ENCODE peak calls at places on chromosomes 7 and 10, in four cellular contexts. G is mesenchymal stem cell, Z is H1, H is IMR-90. K is an unnamed sample.
A peak's percentile ranks its signal among the peaks of the same experiment; 100 is the strongest.

GRCh38 chr10:98252451-98252850 is 15.5 kb downstream of the LOXL4 start:
- DNase-seq in G (no peak), Z (no peak), H (no peak), K (no peak)

GRCh38 chr10:104256335-104257080 is 1.8 kb downstream of the GSTO1 start:
- DNase-seq in G (peak; percentile 43), H (no peak), Z (no peak), K (no peak)

GRCh38 chr10:73263948-73264347 is 11.5 kb upstream of the MRPS16 start:
- DNase-seq in H (peak; percentile 36), Z (no peak), G (peak; percentile 26), K (no peak)

GRCh38 chr7:138701312-138701923 is at the start of gene SVOPL:
- DNase-seq in H (no peak), Z (no peak), G (no peak), K (no peak)

GRCh38 chr10:78261291-78261690 is 227.6 kb downstream of the RPS24 start:
- DNase-seq in H (no peak), G (no peak), Z (no peak), K (no peak)

GRCh38 chr10:71040326-71040725 is 152.0 kb upstream of the PCBD1 start:
- DNase-seq in H (no peak), Z (no peak), G (no peak), K (no peak)

GRCh38 chr7:139095194-139095659 is 14.3 kb downstream of the ZC3HAV1 start:
- DNase-seq in Z (no peak), G (no peak), H (no peak), K (no peak)

GRCh38 chr7:119175916-119176627 is 951.6 kb downstream of the ANKRD7 start:
- DNase-seq in Z (peak; percentile 82), G (peak; percentile 83), H (peak; percentile 42), K (peak; percentile 84)

GRCh38 chr7:50212666-50213621 is 91.6 kb upstream of the IKZF1 start:
- DNase-seq in H (no peak), G (no peak), Z (no peak), K (no peak)

GRCh38 chr7:83681200-83681599 is 32.3 kb upstream of the SEMA3E start:
- DNase-seq in H (no peak), G (no peak), Z (no peak), K (no peak)

DNA sequence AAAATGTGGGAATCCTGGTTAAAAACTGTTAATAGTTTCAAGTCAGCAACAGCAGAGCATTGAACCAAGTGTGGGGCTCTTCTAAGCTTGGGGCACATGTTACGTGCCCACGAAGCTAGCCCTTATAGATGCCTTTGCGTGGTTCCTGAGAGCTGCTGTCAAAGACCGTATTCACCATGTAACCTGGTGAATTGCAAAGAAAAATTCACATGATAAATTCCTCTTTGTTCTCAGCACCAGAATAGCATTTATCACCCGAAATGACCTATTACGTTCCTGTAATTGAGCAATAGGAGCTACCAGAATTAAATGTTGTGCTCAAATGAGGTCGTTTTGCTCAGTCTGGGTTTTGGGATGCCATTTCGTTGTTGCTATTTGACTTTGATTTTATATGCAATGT is 202.6 kb upstream of the PRPS1L1 start:
- DNase-seq in Z (no peak), G (no peak), H (no peak), K (no peak)
- H3K4me3 ChIP-seq in Z (no peak overlapping the region), G (no peak overlapping the region), H (no peak overlapping the region), K (no peak overlapping the region)

DNA sequence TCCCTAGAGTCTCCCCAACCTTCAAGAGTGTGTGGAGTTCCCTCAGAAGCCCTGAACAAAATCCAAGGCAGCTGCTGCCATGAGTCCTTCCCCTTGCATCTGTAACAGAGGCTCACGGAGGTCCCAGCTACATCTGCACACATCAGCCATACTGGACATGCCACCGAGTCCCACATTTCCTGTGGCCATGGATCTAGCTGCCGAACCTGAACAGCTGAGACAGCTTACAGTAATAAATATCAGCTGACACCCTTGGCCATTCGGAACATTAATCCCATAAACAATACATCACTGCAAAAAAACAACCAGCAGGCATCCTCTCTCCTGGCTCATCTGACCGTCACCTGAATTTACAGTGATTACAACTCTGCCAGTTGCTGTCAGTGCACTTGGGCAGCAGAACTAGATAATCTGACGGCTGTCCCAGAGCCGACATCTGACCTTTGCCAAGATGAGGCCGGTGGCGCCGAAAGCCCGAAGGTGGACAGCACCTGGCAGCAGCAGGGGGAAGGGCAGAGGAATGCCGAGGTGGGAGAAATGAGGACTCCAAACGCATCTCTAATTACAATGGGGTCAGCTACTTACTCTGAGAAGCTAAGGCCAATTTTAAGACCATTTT is 33.6 kb downstream of the TRIM8 start:
- DNase-seq in H (no peak), G (no peak), Z (no peak), K (no peak)
- H3K14ac ChIP-seq in H (peak overlapping the region; percentile 78), G (no peak overlapping the region), Z (no peak overlapping the region), K (no peak overlapping the region)

GRCh38 chr10:68878463-68878862 is 22.7 kb upstream of the DDX50 start:
- DNase-seq in Z (no peak), G (no peak), H (no peak), K (no peak)

GRCh38 chr10:68877482-68877881 is 23.6 kb upstream of the DDX50 start:
- DNase-seq in Z (no peak), G (no peak), H (no peak), K (no peak)

GRCh38 chr10:68879628-68880027 is 21.5 kb upstream of the DDX50 start:
- DNase-seq in H (no peak), G (no peak), Z (no peak), K (no peak)

GRCh38 chr10:68876919-68877250 is 24.2 kb upstream of the DDX50 start:
- DNase-seq in Z (no peak), H (no peak), G (no peak), K (no peak)

DNA sequence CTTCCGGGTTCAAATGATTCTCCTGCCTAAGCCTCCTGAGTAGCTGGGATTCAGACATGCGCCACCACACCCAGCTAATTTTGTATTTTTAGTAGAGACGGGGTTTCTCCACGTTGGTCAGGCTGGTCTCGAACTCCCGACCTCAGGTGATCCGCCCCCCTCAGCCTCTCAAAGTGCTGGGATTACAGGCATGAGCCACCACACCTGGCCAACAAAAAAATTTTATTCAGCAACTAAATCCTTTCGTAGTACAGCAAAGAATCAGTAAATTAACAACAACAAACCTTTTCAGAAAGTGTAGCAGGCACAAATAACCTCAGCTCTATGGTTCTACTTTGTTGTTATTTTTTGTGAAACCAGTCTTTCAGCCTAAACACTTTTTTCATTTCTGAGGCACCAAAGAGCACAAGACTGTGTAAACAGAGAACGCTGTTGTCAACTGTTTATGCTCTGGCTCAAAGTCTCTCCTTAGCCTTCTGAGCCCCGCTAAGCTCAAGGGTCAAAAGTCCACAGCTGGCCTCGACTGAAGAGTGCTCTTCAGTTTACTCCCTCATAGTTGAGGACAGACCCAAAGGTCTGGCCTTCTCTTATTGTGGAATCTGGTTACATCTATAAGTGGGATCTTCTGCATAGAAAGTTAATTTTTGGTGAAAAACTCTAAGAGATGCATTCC is 24.7 kb upstream of the DDX50 start:
- DNase-seq in G (peak; percentile 78), H (peak; percentile 10), Z (no peak), K (no peak)
- H3K4me1 ChIP-seq in G (no peaks in the 10 kb centered on the region), H (peaks cover 1% of the 10 kb centered on the region), Z (peaks cover 6% of the 10 kb centered on the region), K (peaks cover 18% of the 10 kb centered on the region)

DNA sequence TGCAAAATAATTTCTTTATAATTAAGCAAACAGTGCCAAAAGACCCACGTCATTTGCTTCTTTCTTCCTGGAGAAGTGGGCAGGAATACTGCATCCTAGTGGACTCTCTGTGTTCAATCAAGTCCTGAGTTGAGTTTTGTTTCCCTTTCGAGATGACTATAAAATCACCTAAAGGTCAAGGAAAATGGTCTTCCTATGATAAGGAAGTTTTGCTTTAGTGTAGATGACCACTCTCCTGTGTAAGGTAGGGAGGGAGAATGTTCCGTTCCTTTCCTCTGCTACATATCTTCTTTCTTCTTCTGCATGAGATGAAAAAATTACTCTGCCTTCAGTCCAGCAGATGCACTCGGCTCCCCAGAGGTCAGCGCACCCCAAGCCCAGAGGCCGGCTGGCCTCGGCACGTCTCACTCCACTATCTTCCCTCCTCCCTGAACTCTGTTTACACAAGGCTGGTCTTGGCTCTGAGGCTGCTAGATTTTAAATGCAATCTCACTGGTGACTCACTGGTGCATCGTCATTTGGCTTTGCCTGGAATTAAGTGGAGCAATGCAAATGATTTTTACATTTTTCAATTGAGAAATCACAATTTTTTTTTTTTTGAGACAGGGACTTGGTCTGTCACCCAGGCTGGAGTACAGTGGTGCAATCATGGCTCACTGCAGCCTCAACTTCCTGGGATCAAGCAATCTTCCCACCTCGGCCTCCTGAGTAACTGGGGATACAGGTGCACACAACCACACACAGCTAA is 18.6 kb upstream of the VDAC2 start:
- DNase-seq in G (peak; percentile 96), H (peak; percentile 97), Z (no peak), K (no peak)
- H3K4me3 ChIP-seq in G (peak overlapping the region; percentile 68), H (peak overlapping the region; percentile 9), Z (no peak overlapping the region), K (no peak overlapping the region)

GRCh38 chr10:101137271-101137670 is 6.2 kb downstream of the TLX1 start:
- DNase-seq in H (no peak), G (no peak), Z (no peak), K (no peak)

GRCh38 chr10:101140084-101140949 is 9.2 kb downstream of the TLX1 start:
- DNase-seq in H (no peak), G (peak; percentile 20), Z (no peak), K (no peak)

GRCh38 chr10:101140950-101141621 is 10.0 kb downstream of the TLX1 start:
- DNase-seq in H (no peak), Z (no peak), G (no peak), K (no peak)

GRCh38 chr10:101139421-101139911 is 8.4 kb downstream of the TLX1 start:
- DNase-seq in Z (no peak), G (peak; percentile 33), H (no peak), K (no peak)

DNA sequence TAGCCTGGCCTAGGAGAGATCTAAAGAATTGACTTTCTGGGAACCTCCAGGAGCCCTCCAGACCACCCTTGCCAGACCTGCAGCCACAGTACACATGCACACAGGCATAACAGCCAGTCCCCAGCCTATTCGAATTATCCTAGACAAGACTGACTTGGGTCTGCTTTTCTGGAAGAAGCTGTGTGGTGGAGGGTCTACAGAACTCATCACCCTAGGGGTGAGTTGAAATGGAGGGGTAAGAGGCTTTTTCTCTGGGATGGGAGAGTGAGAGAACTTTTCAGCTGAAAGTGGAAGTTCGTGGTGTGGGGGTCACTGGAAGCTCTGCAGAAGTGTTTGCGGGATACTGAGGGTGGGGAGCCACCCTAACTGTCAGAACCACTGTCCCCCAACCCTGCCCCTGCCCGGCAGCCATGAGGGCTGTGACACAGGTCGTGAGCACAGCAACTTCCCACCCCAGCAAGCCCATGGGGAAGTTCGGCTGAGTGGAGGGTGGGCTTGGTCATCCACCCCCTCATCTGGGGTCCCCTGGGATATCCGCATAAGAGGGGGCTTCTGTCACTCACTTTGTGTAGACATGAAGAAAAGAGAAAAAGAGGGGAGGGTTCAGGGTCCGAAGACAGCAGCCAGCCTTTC is 7.8 kb downstream of the TLX1 start:
- DNase-seq in G (no peak), Z (no peak), H (no peak), K (no peak)
- H3K14ac ChIP-seq in G (no peak overlapping the region), Z (no peak overlapping the region), H (no peak overlapping the region), K (no peak overlapping the region)

GRCh38 chr10:3775671-3776551 is 9.1 kb downstream of the KLF6 start:
- DNase-seq in H (peak; percentile 67), G (peak; percentile 76), Z (no peak), K (no peak)
- H3K4me1 ChIP-seq in H (peaks cover 27% of the 10 kb centered on the region), G (peaks cover 21% of the 10 kb centered on the region), Z (peaks cover 4% of the 10 kb centered on the region), K (no peaks in the 10 kb centered on the region)

DNA sequence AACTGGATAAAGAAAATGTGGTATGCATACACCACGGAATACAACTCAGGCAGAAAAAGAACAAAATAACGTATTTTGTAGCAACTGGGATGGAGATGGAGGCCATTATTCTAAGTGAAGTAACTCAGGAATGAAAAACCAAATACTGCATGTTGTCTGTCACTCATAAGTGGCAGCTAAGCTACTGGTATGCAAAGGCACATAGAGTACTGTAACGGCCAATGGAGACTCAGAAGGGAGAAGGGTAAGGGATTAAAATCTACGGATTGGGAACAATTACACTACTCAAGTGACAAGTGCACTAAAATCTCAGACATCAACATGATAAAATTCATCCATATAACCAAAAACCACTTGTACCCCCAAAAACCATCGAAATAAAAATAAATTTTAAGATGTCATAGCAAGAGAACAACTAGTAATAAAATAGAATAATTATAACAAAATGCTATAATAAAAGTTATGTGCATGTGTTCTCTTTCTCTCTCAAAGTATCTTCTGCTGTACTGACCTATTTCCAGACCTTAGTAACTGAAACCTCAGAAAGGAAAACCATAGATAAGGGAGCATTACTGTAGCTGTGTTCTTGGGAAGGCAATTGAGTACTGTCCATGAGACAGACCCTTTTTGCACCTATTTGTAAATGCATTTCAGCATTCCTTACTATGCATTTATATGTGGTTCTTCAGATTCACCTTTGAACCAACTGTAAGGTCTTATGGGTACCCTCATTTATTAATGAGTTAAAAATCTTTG is 6.7 kb upstream of the NEBL start:
- DNase-seq in H (no peak), G (no peak), Z (no peak), K (no peak)
- H3K4me3 ChIP-seq in H (no peak overlapping the region), G (no peak overlapping the region), Z (no peak overlapping the region), K (no peak overlapping the region)